ENCODE peak calls at places on chromosomes 6 and 20, in seven cellular contexts. G, K, D, F, R, H and I are unnamed samples. For H3K36me3, the result is how much of the 10 kb centered on the place peaks cover.

GRCh38 chr20:38134427-38135281 is 30.4 kb downstream of the TGM2 start:
- DNase-seq in G (no peak), D (peak), F (no peak), K (no peak), R (no peak), H (no peak), I (peak)

GRCh38 chr20:51386586-51386985 is 155.9 kb downstream of the NFATC2 start:
- DNase-seq in G (no peak), F (no peak), H (no peak), R (no peak), D (no peak), K (no peak), I (no peak)

GRCh38 chr20:1722513-1723050 is 65.0 kb upstream of the SIRPG start:
- DNase-seq in D (no peak), G (no peak), R (no peak), F (no peak), K (no peak), H (no peak), I (no peak)

GRCh38 chr6:170152111-170152926 is 138.6 kb downstream of the DLL1 start:
- DNase-seq in G (no peak), R (peak), D (no peak), H (peak), K (peak), F (no peak), I (no peak)

GRCh38 chr20:50744143-50744792 is 12.9 kb downstream of the PARD6B start:
- DNase-seq in F (peak), K (peak), H (peak), D (no peak), G (peak), R (peak), I (peak)

GRCh38 chr6:113630738-113631535 is 226.2 kb upstream of the MARCKS start:
- DNase-seq in G (no peak), D (no peak), F (peak), R (no peak), H (no peak), K (peak), I (no peak)

GRCh38 chr6:2026133-2026532 is 219.3 kb downstream of the GMDS start:
- DNase-seq in D (no peak), G (no peak), F (no peak), K (no peak), H (no peak), R (no peak), I (no peak)

GRCh38 chr6:15690451-15690961 is 27.7 kb upstream of the DTNBP1 start:
- DNase-seq in F (peak), D (no peak), R (no peak), K (no peak), G (no peak), H (no peak), I (no peak)

GRCh38 chr20:13041574-13042457 is 33.0 kb downstream of the SPTLC3 start:
- DNase-seq in G (no peak), D (no peak), H (no peak), K (no peak), F (no peak), R (no peak), I (no peak)

GRCh38 chr6:12119085-12119588 is 107.0 kb downstream of the HIVEP1 start:
- DNase-seq in G (no peak), D (no peak), H (no peak), R (no peak), F (peak), K (no peak), I (no peak)

GRCh38 chr20:34315236-34315635 is 12.1 kb upstream of the AHCY start:
- DNase-seq in H (no peak), R (no peak), F (no peak), D (no peak), G (no peak), K (no peak), I (no peak)

GRCh38 chr6:3428247-3428646 is 28.6 kb downstream of the SLC22A23 start:
- DNase-seq in H (no peak), R (no peak), G (no peak), F (no peak), K (no peak), D (no peak), I (no peak)

GRCh38 chr6:1199981-1200637 is 111.8 kb upstream of the FOXQ1 start:
- DNase-seq in F (no peak), K (no peak), G (no peak), H (no peak), D (no peak), R (no peak), I (no peak)

GRCh38 chr20:2845607-2846006 is 5.1 kb downstream of the VPS16 start:
- DNase-seq in H (no peak), G (no peak), R (no peak), F (no peak), K (no peak), D (no peak), I (no peak)

GRCh38 chr6:34132486-34133185 is 13.3 kb downstream of the GRM4 start:
- DNase-seq in D (peak), R (no peak), H (no peak), F (peak), K (no peak), G (no peak), I (peak)

GRCh38 chr20:10190456-10190855 is 28.2 kb upstream of the SNAP25 start:
- DNase-seq in G (no peak), D (no peak), K (no peak), F (no peak), R (no peak), H (no peak), I (no peak)

GRCh38 chr6:35728663-35729348 is 8.0 kb upstream of the ARMC12 start:
- DNase-seq in F (no peak), G (peak), H (no peak), K (peak), D (peak), R (peak), I (no peak)

GRCh38 chr20:35062478-35062877 is 30.1 kb downstream of the TRPC4AP start:
- DNase-seq in G (no peak), D (no peak), R (no peak), K (no peak), H (no peak), F (no peak), I (no peak)

GRCh38 chr20:39849664-39850063 is 839.4 kb downstream of the MAFB start:
- DNase-seq in D (peak), H (peak), K (peak), F (peak), R (peak), G (peak), I (no peak)

GRCh38 chr20:6697228-6697972 is 70.1 kb upstream of the BMP2 start:
- DNase-seq in R (no peak), F (no peak), D (no peak), G (no peak), K (no peak), H (no peak), I (peak)

GRCh38 chr6:136362421-136363090 is 72.9 kb upstream of the BCLAF1 start:
- DNase-seq in R (no peak), K (no peak), F (no peak), D (no peak), G (no peak), H (no peak), I (no peak)

GRCh38 chr6:20868397-20869185 is 334.3 kb downstream of the CDKAL1 start:
- DNase-seq in K (no peak), G (no peak), H (no peak), R (no peak), F (no peak), D (no peak), I (no peak)

GRCh38 chr20:18831830-18832229 is 18.2 kb downstream of the SCP2D1 start:
- DNase-seq in G (no peak), H (peak), R (no peak), D (no peak), F (peak), K (no peak), I (no peak)

GRCh38 chr6:46103437-46103836 is 26.4 kb upstream of the ENPP4 start:
- DNase-seq in F (no peak), R (no peak), K (no peak), D (no peak), H (no peak), G (no peak), I (no peak)

GRCh38 chr20:21280496-21281016 is 22.6 kb upstream of the XRN2 start:
- DNase-seq in K (peak), G (no peak), D (no peak), H (no peak), R (no peak), F (no peak), I (no peak)

GRCh38 chr20:58048096-58048702 is 180.3 kb downstream of the ANKRD60 start:
- DNase-seq in G (peak), K (no peak), R (no peak), H (no peak), D (no peak), F (peak), I (peak)

GRCh38 chr6:117204903-117205302 is 60.5 kb upstream of the VGLL2 start:
- DNase-seq in R (no peak), F (no peak), K (no peak), D (no peak), G (no peak), H (no peak), I (no peak)
- TF ChIP-seq CTCF in R (no peak), F (no peak), K (no peak), D (no peak), G (no peak), H (no peak), I (no peak)

GRCh38 chr6:126030045-126030444 is 43.7 kb downstream of the TRMT11 start:
- DNase-seq in F (no peak), K (no peak), H (no peak), D (no peak), G (no peak), R (no peak), I (no peak)
- H3K36me3 ChIP-seq in F (under half), K (under half), H (under half), D (under half), G (under half), R (under half), I (under half)

GRCh38 chr20:4083103-4083864 is 67.9 kb upstream of the RNF24 start:
- DNase-seq in G (no peak), R (no peak), F (no peak), D (no peak), H (no peak), K (no peak), I (no peak)

GRCh38 chr20:4084096-4084495 is 68.7 kb upstream of the RNF24 start:
- DNase-seq in G (no peak), R (no peak), F (no peak), H (no peak), D (no peak), K (no peak), I (no peak)

GRCh38 chr20:4081396-4081795 is 66.0 kb upstream of the RNF24 start:
- DNase-seq in R (no peak), D (no peak), H (no peak), F (no peak), K (no peak), G (no peak), I (no peak)

GRCh38 chr20:4084721-4085120 is 69.4 kb upstream of the RNF24 start:
- DNase-seq in H (no peak), F (no peak), G (no peak), D (no peak), K (no peak), R (no peak), I (no peak)

DNA sequence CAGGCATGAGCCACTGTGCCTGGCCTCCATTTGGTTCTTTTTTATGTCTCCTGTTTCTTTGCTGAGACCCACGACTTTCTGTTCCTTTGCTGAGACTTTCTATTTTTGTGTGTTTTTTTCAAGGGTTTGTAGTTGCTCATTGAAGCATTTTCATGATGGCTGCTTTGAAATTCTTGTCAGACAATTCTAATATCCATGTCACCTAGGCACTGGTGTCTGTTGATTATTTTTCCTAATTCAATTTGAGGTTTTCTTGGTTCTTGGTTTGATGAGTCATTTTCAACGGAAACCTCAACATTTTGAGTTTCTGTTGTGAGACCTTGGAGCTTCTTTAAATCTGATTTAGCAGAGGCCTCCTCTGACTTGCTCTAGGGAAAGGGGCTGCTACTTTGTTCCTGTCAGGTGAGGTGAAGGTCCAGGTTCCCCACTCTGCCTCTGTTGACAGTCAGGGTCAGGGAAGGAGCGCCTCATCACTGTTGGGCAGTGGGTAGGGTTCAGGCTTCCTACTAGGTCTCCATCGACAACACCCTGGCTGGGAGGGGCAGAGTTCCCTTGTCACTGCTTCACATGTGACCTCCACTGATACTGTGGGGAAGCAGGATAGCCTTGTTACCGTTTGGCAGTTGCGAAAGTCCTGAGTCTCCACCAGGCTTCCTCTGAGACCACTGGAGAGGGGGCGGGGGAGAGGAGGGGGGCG is 67.2 kb upstream of the RNF24 start:
- DNase-seq in R (peak), K (peak), G (peak), D (no peak), H (peak), F (peak), I (peak)
- H3K4me3 ChIP-seq in R (no peak), K (no peak), G (no peak), D (no peak), H (no peak), F (no peak), I (no peak)

DNA sequence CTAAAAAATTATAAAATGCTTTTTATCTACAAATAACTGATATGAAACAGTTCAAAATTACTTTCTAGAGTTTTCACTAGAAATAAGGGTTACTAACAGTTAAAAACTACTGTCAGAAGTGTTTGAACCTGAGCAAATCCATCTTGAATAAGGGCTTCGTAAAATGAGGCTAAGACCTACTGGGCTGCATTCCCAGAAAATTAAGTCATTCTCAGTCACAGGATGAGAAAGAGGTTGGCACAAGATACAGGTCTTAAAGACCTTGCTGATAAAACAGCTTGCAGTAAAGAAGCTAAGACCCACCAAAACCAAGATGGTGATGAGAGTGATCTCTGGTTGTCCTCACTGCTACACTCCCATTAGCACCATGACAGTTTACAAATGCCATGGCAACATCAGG is 93.7 kb downstream of the PLG start:
- DNase-seq in F (peak), G (no peak), R (no peak), H (no peak), D (no peak), K (no peak), I (no peak)
- TF ChIP-seq CTCF in F (no peak), G (no peak), R (no peak), H (no peak), D (no peak), K (no peak), I (no peak)

GRCh38 chr20:62901891-62902290 is 24.4 kb downstream of the DIDO1 start:
- DNase-seq in D (no peak), K (no peak), G (no peak), F (no peak), R (no peak), H (no peak), I (no peak)
- H3K36me3 ChIP-seq in D (half or more), K (under half), G (under half), F (under half), R (half or more), H (under half), I (under half)

DNA sequence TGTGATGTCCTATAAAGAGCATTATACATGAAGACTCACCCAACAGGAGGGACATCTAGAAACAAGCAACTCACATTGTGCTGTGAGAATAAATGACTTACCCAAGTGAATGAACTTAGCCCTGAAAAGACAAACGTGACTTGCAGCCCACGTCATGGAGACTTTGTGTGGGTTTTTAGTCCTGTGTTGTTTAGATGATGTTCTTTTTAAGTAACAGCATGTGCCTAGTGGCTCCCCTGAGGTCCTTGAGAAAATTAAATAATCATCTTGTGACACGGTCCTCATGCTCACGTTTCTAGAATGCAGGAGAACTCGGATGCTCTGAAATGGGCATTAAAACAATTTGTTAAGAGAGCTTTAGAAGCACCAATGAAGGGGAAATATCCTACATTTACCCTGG is 165.1 kb downstream of the SASH1 start:
- DNase-seq in H (no peak), R (no peak), K (no peak), D (no peak), F (no peak), G (no peak), I (no peak)
- H3K4me3 ChIP-seq in H (no peak), R (peak), K (peak), D (no peak), F (no peak), G (no peak), I (no peak)

GRCh38 chr6:4464638-4465037 is 311.6 kb upstream of the CDYL start:
- DNase-seq in F (no peak), G (no peak), D (no peak), R (no peak), H (no peak), K (no peak), I (no peak)

GRCh38 chr6:4472222-4472621 is 304.0 kb upstream of the CDYL start:
- DNase-seq in F (no peak), K (no peak), G (no peak), H (no peak), D (no peak), R (no peak), I (no peak)

GRCh38 chr6:4470698-4471210 is 305.4 kb upstream of the CDYL start:
- DNase-seq in D (no peak), F (no peak), K (no peak), R (no peak), H (no peak), G (no peak), I (no peak)

GRCh38 chr6:4466260-4466659 is 309.9 kb upstream of the CDYL start:
- DNase-seq in R (no peak), H (no peak), D (no peak), F (no peak), G (peak), K (peak), I (no peak)

DNA sequence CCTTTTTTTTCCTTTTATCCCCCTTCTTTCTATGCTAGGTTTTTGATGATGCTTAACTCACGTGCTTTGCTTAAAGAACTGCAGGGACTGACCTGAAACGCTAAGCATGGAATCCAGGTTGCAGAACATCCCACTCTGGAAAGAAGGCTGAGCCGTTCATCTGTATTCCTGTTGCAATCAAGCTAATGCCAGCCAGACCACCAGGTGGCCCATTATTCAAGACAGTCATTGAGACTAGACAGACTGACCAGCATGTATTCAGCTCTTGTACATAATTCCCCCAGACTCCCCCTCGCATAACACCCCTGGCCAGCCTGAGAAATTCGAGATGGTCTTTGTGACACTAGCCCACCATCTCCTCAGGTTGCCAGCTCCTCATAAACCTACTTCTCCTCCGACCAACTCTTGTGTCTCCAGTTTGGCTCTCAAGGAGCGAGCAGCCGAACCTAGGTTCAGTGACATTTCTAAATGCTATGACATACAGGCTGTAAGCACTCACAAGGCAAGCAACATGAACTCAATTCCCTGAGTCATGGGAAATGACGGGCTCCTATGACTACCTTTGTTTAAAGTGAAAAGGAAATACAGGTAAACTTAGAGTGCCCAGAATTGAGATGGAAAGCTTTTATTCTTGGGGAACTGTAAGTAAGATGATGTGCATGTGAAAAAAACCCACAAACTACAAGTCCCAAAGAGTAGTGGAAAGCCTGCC is 309.3 kb upstream of the CDYL start:
- DNase-seq in R (no peak), K (no peak), F (no peak), H (no peak), G (no peak), D (no peak), I (no peak)
- TF ChIP-seq CTCF in R (no peak), K (no peak), F (no peak), H (no peak), G (no peak), D (no peak), I (peak)